ENCODE peak calls at places on chromosomes 2 and 18, in six cellular contexts. F is DND-41, M is PC-3, V is lower leg skin, T is tibial artery, W is fibroblast of lung. E is an unnamed sample.

GRCh38 chr18:42850174-42850766 is 265.2 kb downstream of the RIT2 start:
- DNase-seq in W (peak), M (no peak), V (no peak), F (no peak), T (no peak), E (no peak)

GRCh38 chr2:60364441-60364840 is 189.0 kb downstream of the BCL11A start:
- DNase-seq in T (no peak), F (no peak), V (no peak), W (no peak), M (no peak), E (no peak)

GRCh38 chr2:57460875-57461274 is 585.7 kb upstream of the VRK2 start:
- DNase-seq in V (no peak), T (no peak), W (no peak), F (no peak), M (no peak), E (no peak)

GRCh38 chr2:196486145-196486544 is 153.4 kb upstream of the CCDC150 start:
- DNase-seq in F (no peak), W (no peak), M (no peak), V (peak), T (no peak), E (no peak)

GRCh38 chr18:48023334-48024008 is 93.0 kb upstream of the SMAD2 start:
- DNase-seq in T (peak), M (peak), W (peak), V (no peak), F (peak), E (peak)

GRCh38 chr2:43482974-43483373 is 112.9 kb downstream of the THADA start:
- DNase-seq in T (no peak), W (peak), M (peak), F (no peak), V (peak), E (peak)

GRCh38 chr2:179467111-179467510 is 202.5 kb upstream of the SESTD1 start:
- DNase-seq in F (no peak), T (no peak), V (no peak), M (peak), W (peak), E (peak)

GRCh38 chr2:212147921-212148513 is 390.6 kb downstream of the ERBB4 start:
- DNase-seq in W (no peak), F (no peak), M (peak), T (no peak), V (no peak), E (peak)

GRCh38 chr2:96970248-96970875 is 16.0 kb downstream of the FAM178B start:
- DNase-seq in M (no peak), W (no peak), T (no peak), V (no peak), F (no peak), E (peak)

GRCh38 chr2:95185973-95186372 is 20.4 kb downstream of the ZNF2 start:
- DNase-seq in V (no peak), F (no peak), W (no peak), T (no peak), M (no peak), E (no peak)

GRCh38 chr18:50079571-50080295 is 115.2 kb downstream of the MYO5B start:
- DNase-seq in M (no peak), V (no peak), F (no peak), W (no peak), T (peak), E (no peak)

GRCh38 chr2:61762292-61762691 is 91.6 kb downstream of the FAM161A start:
- DNase-seq in V (no peak), T (no peak), M (peak), W (no peak), F (no peak), E (no peak)

GRCh38 chr2:187976667-187977333 is 314.9 kb upstream of the GULP1 start:
- DNase-seq in T (no peak), F (no peak), W (no peak), V (no peak), M (no peak), E (no peak)

GRCh38 chr2:187976259-187976658 is 315.4 kb upstream of the GULP1 start:
- DNase-seq in F (no peak), M (no peak), V (no peak), W (peak), T (no peak), E (peak)

GRCh38 chr2:187966924-187967323 is 324.8 kb upstream of the GULP1 start:
- DNase-seq in M (no peak), T (no peak), V (no peak), F (no peak), W (no peak), E (no peak)

DNA sequence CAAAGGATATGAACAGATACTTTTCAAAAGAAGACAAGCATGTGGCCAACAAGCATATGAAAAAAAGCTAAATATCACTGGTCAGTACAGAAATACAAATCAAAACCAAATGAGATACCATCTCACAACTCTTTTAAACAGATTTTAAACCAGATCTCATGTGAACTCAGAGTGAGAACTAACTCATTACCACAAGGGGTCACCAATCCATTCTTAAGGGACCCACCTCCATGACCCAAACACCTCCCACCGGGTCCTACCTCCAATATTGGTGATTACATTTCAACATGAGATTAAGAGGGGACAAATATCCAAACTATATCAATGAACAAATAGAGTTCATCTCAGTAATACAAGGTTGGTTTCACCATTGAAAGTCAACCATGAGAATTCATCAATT is 319.8 kb upstream of the GULP1 start:
- DNase-seq in W (no peak), M (no peak), F (no peak), T (no peak), V (no peak), E (no peak)
- TF ChIP-seq CTCF in W (no peak), M (peak), F (no peak), T (no peak), V (no peak), E (no peak)

GRCh38 chr18:31499157-31499524 is 1.2 kb downstream of the DSG2 start:
- DNase-seq in F (no peak), W (no peak), V (no peak), T (no peak), M (no peak), E (no peak)

GRCh38 chr18:31497404-31497710 is 620 bp upstream of the DSG2 start:
- DNase-seq in V (no peak), M (no peak), W (no peak), T (no peak), F (no peak), E (no peak)

GRCh38 chr18:31497711-31498449 is at the start of gene DSG2:
- DNase-seq in F (no peak), M (peak), T (no peak), W (peak), V (peak), E (peak)

GRCh38 chr18:31500161-31500688 is 2.2 kb downstream of the DSG2 start:
- DNase-seq in M (no peak), F (no peak), V (no peak), W (no peak), T (no peak), E (no peak)

DNA sequence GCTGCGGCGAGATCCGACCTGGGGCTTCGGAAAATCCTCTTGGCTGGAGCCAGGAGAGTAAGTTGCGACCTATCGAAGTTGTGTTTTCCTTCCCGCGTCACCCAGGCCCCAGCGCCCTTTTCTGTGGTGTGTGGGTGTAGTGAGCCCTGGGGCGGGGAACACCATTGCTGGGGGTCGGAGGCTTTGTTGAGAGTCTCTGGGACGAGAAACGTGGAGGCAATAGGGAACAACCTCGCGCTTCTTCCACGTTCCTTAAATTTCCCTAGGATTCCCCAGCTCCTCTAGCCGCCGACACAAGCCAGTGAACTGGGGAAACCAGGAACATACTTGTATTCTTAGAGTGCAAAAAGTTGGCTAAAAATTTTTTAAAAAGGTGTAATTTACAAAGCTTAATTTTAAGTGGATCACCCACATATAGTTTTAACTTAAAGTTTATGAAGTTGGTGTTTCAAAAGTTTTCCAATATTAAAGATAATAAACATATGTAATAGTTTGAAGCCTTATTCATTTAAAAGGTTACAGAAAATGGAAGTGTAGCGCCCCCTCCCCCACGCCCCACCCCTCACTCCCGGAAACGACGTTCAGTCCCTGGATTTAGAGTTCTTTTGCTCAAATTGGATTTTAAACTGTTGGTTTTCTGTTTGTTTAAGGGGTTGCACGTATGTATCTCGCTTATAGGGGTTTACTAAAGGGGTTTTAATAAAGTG is 626 bp downstream of the DSG2 start:
- DNase-seq in M (no peak), V (no peak), T (no peak), W (no peak), F (no peak), E (no peak)
- H3K4me3 ChIP-seq in M (peak), V (peak), T (peak), W (no peak), F (no peak), E (peak)

GRCh38 chr18:57630002-57630758 is 8.5 kb upstream of the NARS1 start:
- DNase-seq in T (peak), W (peak), F (peak), V (peak), M (peak), E (peak)
- TF ChIP-seq CTCF in T (peak), W (peak), F (peak), V (peak), M (peak), E (peak)

DNA sequence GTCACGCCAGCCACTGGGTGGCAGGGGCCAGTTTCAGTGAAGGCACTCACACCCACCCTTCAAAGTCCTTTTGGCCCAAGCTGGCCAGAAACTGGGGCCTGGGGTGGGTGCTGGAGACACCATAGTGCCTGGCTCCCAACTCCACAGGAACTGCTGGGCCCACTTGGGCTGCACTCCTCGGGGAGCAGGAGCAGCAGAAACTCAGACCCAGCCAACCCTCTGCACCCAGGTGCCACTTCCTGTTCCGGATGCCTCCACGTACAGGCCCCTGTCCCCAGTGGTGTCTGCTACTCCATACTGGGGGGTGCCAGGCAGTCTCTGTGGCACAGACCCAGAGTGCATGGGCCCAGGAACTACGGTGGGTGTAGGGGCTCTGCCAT is 42.5 kb upstream of the ZNF519 start:
- DNase-seq in W (no peak), M (no peak), V (no peak), T (peak), F (peak), E (no peak)
- H3K4me3 ChIP-seq in W (no peak), M (no peak), V (no peak), T (no peak), F (no peak), E (no peak)

E was measured in epithelial cell of esophagus.